ENCODE peak calls at places on chromosome 7, in six cellular contexts. F is fibroblast of the aortic adventitia, E is GM12864, D is GM06990, M is GM13976, G is HFF-Myc. X is an unnamed sample.

GRCh38 chr7:43430412-43430811 is 152.5 kb upstream of the STK17A start:
- DNase-seq in E (no peak), D (no peak), M (no peak), F (peak; percentile 3), G (no peak), X (no peak)

GRCh38 chr7:5396542-5396941 is 27.1 kb downstream of the TNRC18 start:
- DNase-seq in M (peak; percentile 85), G (no peak), D (peak; percentile 61), F (no peak), E (peak; percentile 45), X (no peak)

GRCh38 chr7:141551773-141552162 is 558 bp downstream of the AGK start:
- DNase-seq in F (peak; percentile 26), M (no peak), E (no peak), G (no peak), D (no peak), X (no peak)

GRCh38 chr7:85686410-85687181 is 499.7 kb upstream of the SEMA3D start:
- DNase-seq in M (no peak), D (no peak), G (no peak), F (peak; percentile 3), E (no peak), X (no peak)

GRCh38 chr7:7439564-7439963 is 96.1 kb downstream of the COL28A1 start:
- DNase-seq in G (no peak), M (no peak), E (no peak), D (no peak), F (no peak), X (no peak)

GRCh38 chr7:519974-520458 is 370 bp upstream of the PDGFA start:
- DNase-seq in G (no peak), D (peak; percentile 53), E (no peak), F (peak; percentile 44), M (peak; percentile 72), X (peak; percentile 35)

GRCh38 chr7:96114190-96114589 is 207.7 kb downstream of the SLC25A13 start:
- DNase-seq in F (no peak), E (no peak), M (no peak), G (no peak), D (no peak), X (no peak)

GRCh38 chr7:140898794-140899548 is 25.8 kb downstream of the BRAF start:
- DNase-seq in E (no peak), M (no peak), D (no peak), G (no peak), F (no peak), X (peak; percentile 13)

GRCh38 chr7:107506683-107507339 is 37.0 kb downstream of the GPR22 start:
- DNase-seq in G (no peak), E (no peak), M (no peak), D (no peak), F (peak; percentile 18), X (no peak)

GRCh38 chr7:2729893-2730716 is 42.1 kb downstream of the AMZ1 start:
- DNase-seq in G (no peak), F (no peak), M (no peak), E (no peak), D (no peak), X (no peak)

GRCh38 chr7:78197447-78197846 is 398.9 kb downstream of the PHTF2 start:
- DNase-seq in M (no peak), F (peak; percentile 76), E (no peak), D (no peak), G (no peak), X (peak; percentile 79)

GRCh38 chr7:127628445-127628844 is 10.5 kb upstream of the PAX4 start:
- DNase-seq in E (no peak), D (no peak), M (no peak), G (no peak), F (peak; percentile 13), X (no peak)

GRCh38 chr7:84548366-84549085 is 353.9 kb upstream of the SEMA3A start:
- DNase-seq in D (no peak), F (peak; percentile 70), M (no peak), E (no peak), G (no peak), X (peak; percentile 14)

GRCh38 chr7:79979437-79979836 is 155.2 kb upstream of the GNAI1 start:
- DNase-seq in D (no peak), F (peak; percentile 51), E (no peak), M (no peak), G (peak; percentile 59), X (peak; percentile 63)

GRCh38 chr7:100101016-100101862 is at the start of the genes AP4M1 and MCM7:
- DNase-seq in D (peak; percentile 99), E (peak; percentile 95), F (peak; percentile 98), M (peak; percentile 99), G (peak; percentile 91), X (peak; percentile 99)

GRCh38 chr7:100098913-100099312 is 2.3 kb downstream of the MCM7 start:
- DNase-seq in F (no peak), D (no peak), G (no peak), E (no peak), M (no peak), X (no peak)

GRCh38 chr7:100102950-100103840 is 1.8 kb downstream of the AP4M1 start:
- DNase-seq in F (peak; percentile 58), D (no peak), E (no peak), G (no peak), M (no peak), X (peak; percentile 93)

GRCh38 chr7:100099452-100099851 is 1.7 kb downstream of the MCM7 start:
- DNase-seq in M (no peak), E (no peak), G (no peak), D (no peak), F (no peak), X (no peak)

DNA sequence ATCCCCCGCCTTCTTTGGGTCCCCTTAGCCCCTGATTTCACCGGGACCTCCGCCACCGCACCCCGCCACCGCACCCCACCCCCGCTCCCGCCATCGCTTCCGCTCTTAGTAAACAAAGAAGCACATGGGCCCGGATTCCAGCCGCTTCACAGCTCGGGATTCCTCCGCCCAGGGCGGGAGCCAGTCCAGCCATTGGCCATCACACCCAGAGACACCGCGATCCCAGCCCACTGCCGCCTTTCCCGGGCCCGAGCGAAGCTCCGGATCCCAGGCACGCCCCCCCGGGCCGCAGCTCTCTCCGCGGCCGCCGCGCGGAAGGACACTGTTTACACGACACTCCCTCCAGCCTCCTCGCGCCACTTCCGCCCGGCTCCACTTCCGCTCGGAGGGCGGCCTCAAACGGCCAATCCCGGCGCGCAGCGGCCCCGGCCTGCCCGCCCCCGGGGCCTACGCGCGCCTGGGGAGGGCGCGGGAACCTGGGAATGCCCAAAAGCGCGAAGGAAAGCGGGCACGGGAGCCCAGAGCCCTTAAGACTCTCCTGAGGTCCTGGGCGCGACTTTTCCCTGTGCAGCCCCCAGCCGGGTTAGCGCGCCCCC is 679 bp downstream of the MCM7 start:
- DNase-seq in G (peak; percentile 78), D (peak; percentile 96), F (peak; percentile 97), E (peak; percentile 80), M (peak; percentile 94), X (peak; percentile 99)
- TF ChIP-seq CTCF in G (no peak), D (no peak), F (no peak), E (no peak), M (no peak), X (peak; percentile 12)

GRCh38 chr7:139321071-139321745 is 19.9 kb upstream of the FMC1 start:
- DNase-seq in F (peak; percentile 34), E (no peak), M (peak; percentile 27), G (no peak), D (peak; percentile 13), X (peak; percentile 43)
- TF ChIP-seq CTCF in F (peak; percentile 44), E (peak; percentile 48), M (peak; percentile 34), G (peak; percentile 38), D (peak; percentile 51), X (peak; percentile 68)

GRCh38 chr7:12434012-12434642 is 30.5 kb upstream of the VWDE start:
- DNase-seq in G (no peak), E (no peak), F (no peak), D (no peak), M (no peak), X (no peak)
- TF ChIP-seq CTCF in G (peak; percentile 30), E (peak; percentile 34), F (peak; percentile 36), D (peak; percentile 33), M (no peak), X (peak; percentile 67)

GRCh38 chr7:31938650-31939049 is 131.6 kb downstream of the PDE1C start:
- DNase-seq in G (no peak), F (no peak), E (no peak), D (no peak), M (no peak), X (no peak)
- TF ChIP-seq CTCF in G (no peak), F (peak; percentile 37), E (peak; percentile 11), D (peak; percentile 14), M (no peak), X (peak; percentile 21)

GRCh38 chr7:30974605-30975256 is 11.0 kb downstream of the GHRHR start:
- DNase-seq in G (peak; percentile 24), M (peak; percentile 93), E (peak; percentile 51), D (peak; percentile 69), F (peak; percentile 61), X (no peak)
- TF ChIP-seq CTCF in G (peak; percentile 81), M (peak; percentile 69), E (peak; percentile 94), D (peak; percentile 88), F (peak; percentile 70), X (peak; percentile 85)

DNA sequence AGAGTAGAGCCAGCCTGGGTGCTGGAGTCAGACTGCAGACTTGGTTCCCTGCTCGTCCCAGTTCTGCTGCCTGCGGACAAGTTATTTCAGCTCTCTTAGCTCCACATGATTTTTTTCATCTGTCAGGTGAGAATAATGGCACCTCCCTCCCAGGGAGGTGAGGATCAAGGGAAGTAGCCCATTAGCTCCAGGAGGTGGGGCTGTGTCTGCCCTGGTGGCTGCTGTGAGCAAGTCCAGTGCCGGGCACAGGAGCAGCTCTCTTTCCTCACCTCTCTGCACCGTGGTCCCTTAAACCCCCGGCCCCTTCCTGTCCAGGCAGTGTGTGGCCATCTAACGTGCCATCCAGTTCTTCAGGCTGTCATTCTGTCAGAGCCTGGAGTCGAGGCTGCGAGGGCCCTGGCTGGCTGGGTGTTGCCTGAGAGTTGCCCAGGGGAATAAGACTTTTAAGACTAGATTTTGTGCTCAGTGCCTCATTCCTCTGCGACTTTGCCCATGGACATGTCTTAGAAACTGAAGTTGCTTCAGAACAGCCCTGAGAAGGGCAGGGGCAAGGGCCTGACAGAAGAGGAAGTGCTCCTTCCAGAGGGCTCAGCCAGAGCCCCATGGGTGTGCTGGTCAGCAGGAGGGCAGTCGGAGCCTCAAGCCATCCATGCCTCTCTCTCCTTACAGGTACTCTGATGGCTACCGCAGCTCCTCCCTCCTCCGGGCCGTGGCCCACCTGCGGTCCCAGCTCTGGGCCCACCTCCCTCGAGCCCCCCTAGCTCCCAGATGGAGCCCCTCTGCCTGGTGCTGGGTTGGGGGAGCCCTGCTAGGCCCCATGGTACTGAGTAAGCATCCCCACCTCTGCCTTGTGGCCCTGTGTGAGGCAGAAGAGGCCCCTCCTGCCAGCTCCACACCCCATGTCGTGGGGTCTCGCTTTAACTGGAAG is 5.0 kb downstream of the ABCB8 start:
- DNase-seq in G (no peak), D (no peak), M (no peak), E (no peak), F (no peak), X (no peak)
- TF ChIP-seq CTCF in G (no peak), D (peak; percentile 1), M (no peak), E (no peak), F (no peak), X (peak; percentile 41)

DNA sequence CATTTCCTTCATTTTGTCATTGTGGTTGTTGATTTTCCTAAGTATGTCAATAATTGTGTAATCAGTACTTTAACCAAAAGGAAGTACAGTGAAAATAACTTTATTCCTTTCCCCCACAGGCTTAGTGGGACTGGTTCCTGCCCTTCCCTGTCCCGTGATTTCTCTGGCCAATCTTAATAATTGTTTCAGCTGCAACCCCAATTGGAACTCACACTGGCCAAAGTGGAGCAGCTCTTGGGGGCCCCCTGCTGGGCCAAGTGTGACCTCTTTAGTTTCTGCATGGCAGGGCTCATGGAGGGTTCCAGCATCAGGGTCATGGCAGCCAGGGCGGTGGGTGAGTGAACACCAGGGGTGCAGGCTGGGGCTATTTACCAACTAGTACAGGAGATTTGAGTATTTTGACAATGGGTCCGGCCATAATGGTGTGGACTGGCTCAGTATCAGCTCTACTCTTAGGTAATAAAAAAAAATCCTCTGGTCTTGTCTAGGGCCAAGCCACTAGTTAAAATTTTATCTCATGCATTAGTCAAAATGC is 31.7 kb downstream of the CYCS start:
- DNase-seq in G (peak; percentile 42), M (peak; percentile 83), D (peak; percentile 57), E (no peak), F (peak; percentile 79), X (peak; percentile 69)
- TF ChIP-seq CTCF in G (peak; percentile 96), M (peak; percentile 69), D (peak; percentile 97), E (peak; percentile 85), F (peak; percentile 93), X (peak; percentile 94)

X was measured in HFFc6.